ENCODE peak calls at places on chromosome 11, in four cellular contexts. C is K562, R is HCT116, Z is GM12878. Y is an unnamed sample.

GRCh38 chr11:3055881-3056280 is 1.3 kb downstream of the CARS1 start:
- DNase-seq in R (no peak), C (no peak), Z (no peak), Y (no peak)

GRCh38 chr11:109421981-109422590 is at the start of gene C11orf87:
- DNase-seq in R (no peak), C (no peak), Z (no peak), Y (peak; percentile 80)

GRCh38 chr11:70503201-70503877 is 105.0 kb downstream of the CTTN start:
- DNase-seq in C (no peak), R (no peak), Z (no peak), Y (no peak)

GRCh38 chr11:81377418-81377817 is 1356.2 kb downstream of the FAM181B start:
- DNase-seq in R (no peak), Z (no peak), C (no peak), Y (no peak)

GRCh38 chr11:18495268-18495667 is 31.5 kb downstream of the TSG101 start:
- DNase-seq in Z (no peak), C (no peak), R (no peak), Y (no peak)

GRCh38 chr11:94568200-94568599 is 1.0 kb downstream of the PIWIL4 start:
- DNase-seq in C (no peak), R (no peak), Z (no peak), Y (no peak)

GRCh38 chr11:85827768-85828639 is 17.1 kb upstream of the SYTL2 start:
- DNase-seq in R (peak; percentile 77), C (no peak), Z (no peak), Y (no peak)

GRCh38 chr11:721347-721912 is 15.4 kb downstream of the EPS8L2 start:
- DNase-seq in Z (no peak), R (no peak), C (no peak), Y (no peak)

GRCh38 chr11:112200252-112200651 is 24.9 kb downstream of the BCO2 start:
- DNase-seq in R (no peak), Z (no peak), C (no peak), Y (no peak)

GRCh38 chr11:67648796-67649613 is 1.5 kb downstream of the ACY3 start:
- DNase-seq in C (no peak), Z (peak; percentile 57), R (no peak), Y (no peak)

GRCh38 chr11:12646478-12646877 is 27.7 kb upstream of the TEAD1 start:
- DNase-seq in C (no peak), R (no peak), Z (no peak), Y (no peak)

GRCh38 chr11:92104349-92104748 is 120.3 kb upstream of the FAT3 start:
- DNase-seq in R (no peak), Z (no peak), C (no peak), Y (no peak)

GRCh38 chr11:44285756-44286155 is 24.2 kb downstream of the ALX4 start:
- DNase-seq in Z (no peak), C (no peak), R (no peak), Y (no peak)

GRCh38 chr11:36233226-36233625 is 56.0 kb downstream of the COMMD9 start:
- DNase-seq in R (no peak), C (no peak), Z (no peak), Y (no peak)

GRCh38 chr11:109140857-109141515 is 281.0 kb upstream of the C11orf87 start:
- DNase-seq in C (no peak), Z (no peak), R (no peak), Y (no peak)

GRCh38 chr11:72294566-72295395 is 50.8 kb upstream of the PHOX2A start:
- DNase-seq in C (no peak), Z (no peak), R (no peak), Y (no peak)

GRCh38 chr11:61954106-61955030 is 4.2 kb downstream of the BEST1 start:
- DNase-seq in Z (no peak), C (peak; percentile 84), R (no peak), Y (no peak)

GRCh38 chr11:89125298-89125697 is 52.4 kb upstream of the TYR start:
- DNase-seq in R (no peak), C (no peak), Z (no peak), Y (no peak)

GRCh38 chr11:57387284-57388030 is 3.0 kb downstream of the PRG2 start:
- DNase-seq in R (no peak), Z (no peak), C (peak; percentile 40), Y (no peak)

GRCh38 chr11:1158681-1159525 is 1.1 kb downstream of the MUC5AC start:
- DNase-seq in C (no peak), R (no peak), Z (no peak), Y (no peak)

DNA sequence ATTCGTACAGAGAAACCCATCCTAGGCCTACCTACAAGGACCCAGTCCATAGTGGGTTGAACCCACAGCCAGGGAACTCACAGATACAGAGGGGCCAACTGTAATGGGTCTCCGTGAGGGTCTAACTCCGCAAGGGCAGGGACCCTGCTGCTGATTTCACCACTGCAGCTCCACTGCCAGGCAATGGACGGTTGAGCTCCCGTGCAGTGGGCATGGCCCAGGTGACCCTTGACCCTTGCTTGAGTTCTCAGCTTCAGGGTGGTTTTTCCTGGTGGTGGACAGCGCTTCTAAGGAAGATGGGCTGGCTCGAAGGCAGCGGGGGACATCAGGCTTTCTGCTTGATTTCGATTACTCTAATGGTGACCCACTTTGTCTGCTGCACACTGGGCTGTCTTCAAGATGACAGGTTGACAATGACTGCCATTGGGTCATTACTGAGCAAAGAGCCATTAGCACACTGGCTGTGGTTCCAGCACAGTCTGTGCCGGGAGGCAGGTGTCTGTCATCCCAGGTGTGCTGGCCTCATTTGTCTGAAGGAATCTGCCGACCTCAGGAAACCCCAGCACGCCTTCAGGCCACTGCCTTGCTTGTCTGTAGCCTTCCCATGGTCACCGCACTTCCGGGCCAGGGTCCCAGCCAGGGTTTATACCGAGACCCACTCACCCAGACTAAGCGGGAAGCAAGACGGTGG is 3.7 kb upstream of the GAL start:
- DNase-seq in C (no peak), R (no peak), Z (no peak), Y (no peak)
- TF ChIP-seq ATF3 in C (no peak), R (no peak), Z (no peak), Y (no peak)

GRCh38 chr11:9660886-9661285 is 3.0 kb upstream of the SWAP70 start:
- DNase-seq in C (no peak), Z (no peak), R (no peak), Y (no peak)

GRCh38 chr11:9665749-9666148 is 1.9 kb downstream of the SWAP70 start:
- DNase-seq in C (no peak), Z (no peak), R (no peak), Y (no peak)

GRCh38 chr11:9663699-9664275 is at the start of gene SWAP70:
- DNase-seq in Z (no peak), C (peak; percentile 63), R (peak; percentile 60), Y (peak; percentile 63)

GRCh38 chr11:9664276-9665171 is 647 bp downstream of the SWAP70 start:
- DNase-seq in R (no peak), Z (no peak), C (peak; percentile 12), Y (no peak)

DNA sequence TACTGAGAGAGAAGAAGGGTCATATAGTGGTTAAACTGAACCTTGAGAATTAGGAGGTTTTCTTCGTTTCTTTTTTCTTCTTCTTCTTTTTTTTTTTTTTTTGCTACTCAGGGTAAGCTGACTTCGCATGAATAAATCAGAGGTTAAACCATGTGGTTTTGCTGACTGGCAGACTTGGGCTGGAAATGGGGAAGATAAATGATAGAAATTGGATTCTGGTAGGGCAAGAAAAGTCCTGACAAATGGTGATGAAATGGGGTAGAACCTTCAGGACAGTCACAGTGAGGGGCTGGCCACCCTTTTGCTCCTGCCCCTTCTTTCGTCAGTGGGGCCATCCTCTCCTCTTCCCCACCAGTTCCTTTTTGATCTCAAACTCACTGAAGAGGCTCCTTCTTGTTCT is 1.6 kb upstream of the SWAP70 start:
- DNase-seq in R (no peak), C (no peak), Z (no peak), Y (no peak)
- TF ChIP-seq ATF3 in R (no peak), C (no peak), Z (no peak), Y (no peak)

GRCh38 chr11:119853581-119854360 is 124.8 kb upstream of the NECTIN1 start:
- DNase-seq in C (no peak), Z (no peak), R (no peak), Y (no peak)
- TF ChIP-seq ATF3 in C (no peak), Z (no peak), R (no peak), Y (no peak)

GRCh38 chr11:69122642-69123431 is 32.9 kb upstream of the SMIM38 start:
- DNase-seq in C (peak; percentile 48), Z (no peak), R (peak; percentile 92), Y (peak; percentile 83)
- TF ChIP-seq ATF3 in C (no peak), Z (no peak), R (no peak), Y (peak; percentile 80)

GRCh38 chr11:32215157-32215556 is 124.3 kb downstream of the RCN1 start:
- DNase-seq in Z (no peak), C (no peak), R (no peak), Y (no peak)

GRCh38 chr11:32204751-32205150 is 113.9 kb downstream of the RCN1 start:
- DNase-seq in C (no peak), Z (no peak), R (no peak), Y (no peak)

GRCh38 chr11:32213223-32213622 is 122.3 kb downstream of the RCN1 start:
- DNase-seq in Z (no peak), R (no peak), C (no peak), Y (no peak)

GRCh38 chr11:32210601-32211000 is 119.7 kb downstream of the RCN1 start:
- DNase-seq in Z (no peak), C (no peak), R (no peak), Y (no peak)
- TF ChIP-seq ATF3 in Z (no peak), C (no peak), R (no peak), Y (no peak)

GRCh38 chr11:74695705-74696280 is 35.4 kb downstream of the CHRDL2 start:
- DNase-seq in R (no peak), C (no peak), Z (no peak), Y (no peak)

GRCh38 chr11:74694536-74694935 is 36.7 kb downstream of the CHRDL2 start:
- DNase-seq in C (no peak), R (no peak), Z (no peak), Y (no peak)

GRCh38 chr11:74697722-74698121 is 33.5 kb downstream of the CHRDL2 start:
- DNase-seq in Z (no peak), C (no peak), R (no peak), Y (no peak)

GRCh38 chr11:74696488-74696887 is 34.7 kb downstream of the CHRDL2 start:
- DNase-seq in C (no peak), Z (no peak), R (no peak), Y (no peak)

GRCh38 chr11:74696932-74697687 is 34.1 kb downstream of the CHRDL2 start:
- DNase-seq in Z (no peak), R (no peak), C (peak; percentile 46), Y (no peak)
- TF ChIP-seq ATF3 in Z (no peak), R (no peak), C (no peak), Y (no peak)

Y was measured in H1.